ENCODE peak calls at places on chromosomes 6 and 20, in seven cellular contexts. Y is IMR-90, U is A549, X is H1, F is HepG2, A is GM12878, Q is K562. T is an unnamed sample.

GRCh38 chr6:1658212-1659005 is 48.7 kb downstream of the FOXC1 start:
- DNase-seq in Y (no peak), U (no peak), X (no peak), F (no peak), A (no peak), Q (no peak), T (no peak)

GRCh38 chr6:136604928-136605485 is 54.8 kb upstream of the MAP7 start:
- DNase-seq in Y (no peak), U (no peak), X (no peak), F (no peak), A (no peak), Q (no peak), T (no peak)

GRCh38 chr6:150266963-150267685 is 101.7 kb upstream of the IYD start:
- DNase-seq in Y (no peak), U (no peak), X (no peak), F (no peak), A (no peak), Q (no peak), T (no peak)

GRCh38 chr20:23039136-23039875 is 4.2 kb downstream of the SSTR4 start:
- DNase-seq in Y (no peak), U (no peak), X (no peak), F (no peak), A (no peak), Q (no peak), T (no peak)

GRCh38 chr6:151065027-151065815 is 174.5 kb upstream of the AKAP12 start:
- DNase-seq in Y (no peak), U (no peak), X (peak), F (no peak), A (no peak), Q (no peak), T (no peak)

GRCh38 chr6:139291813-139292619 is at the start of gene TXLNB:
- DNase-seq in Y (peak), U (no peak), X (no peak), F (no peak), A (peak), Q (no peak), T (no peak)

GRCh38 chr20:46122071-46122470 is 4.0 kb downstream of the CD40 start:
- DNase-seq in Y (peak), U (no peak), X (no peak), F (peak), A (no peak), Q (no peak), T (no peak)

GRCh38 chr20:47620808-47621805 is 119.4 kb downstream of the NCOA3 start:
- DNase-seq in Y (peak), U (peak), X (no peak), F (peak), A (peak), Q (peak), T (peak)

GRCh38 chr20:58850693-58851174 is at the start of gene GNAS-AS1:
- DNase-seq in Y (peak), U (no peak), X (peak), F (no peak), A (peak), Q (peak), T (peak)

GRCh38 chr6:2794171-2794730 is 29.1 kb downstream of the WRNIP1 start:
- DNase-seq in Y (peak), U (no peak), X (no peak), F (no peak), A (no peak), Q (no peak), T (no peak)

GRCh38 chr20:10591956-10592521 is 81.8 kb downstream of the JAG1 start:
- DNase-seq in Y (peak), U (no peak), X (no peak), F (no peak), A (no peak), Q (no peak), T (no peak)

GRCh38 chr6:94636780-94637385 is 940.5 kb upstream of the MANEA start:
- DNase-seq in Y (peak), U (peak), X (peak), F (peak), A (no peak), Q (no peak), T (peak)

GRCh38 chr20:39553120-39553519 is 591.0 kb downstream of the DHX35 start:
- DNase-seq in Y (no peak), U (no peak), X (no peak), F (no peak), A (no peak), Q (no peak), T (no peak)

GRCh38 chr20:38290829-38291581 is 13.0 kb upstream of the BPI start:
- DNase-seq in Y (peak), U (peak), X (peak), F (peak), A (no peak), Q (peak), T (peak)

GRCh38 chr20:43584448-43585138 is 6.1 kb upstream of the IFT52 start:
- DNase-seq in Y (peak), U (no peak), X (no peak), F (peak), A (no peak), Q (no peak), T (no peak)

GRCh38 chr20:64099086-64099786 is 8.1 kb downstream of the NPBWR2 start:
- DNase-seq in Y (no peak), U (no peak), X (no peak), F (no peak), A (no peak), Q (no peak), T (no peak)

GRCh38 chr6:148743476-148743875 is 3.4 kb upstream of the UST start:
- DNase-seq in Y (no peak), U (no peak), X (no peak), F (no peak), A (no peak), Q (no peak), T (no peak)

GRCh38 chr6:146526192-146526591 is 17.4 kb upstream of the RAB32 start:
- DNase-seq in Y (no peak), U (peak), X (no peak), F (no peak), A (no peak), Q (no peak), T (no peak)

GRCh38 chr20:63736893-63737689 is 627 bp downstream of the LIME1 start:
- DNase-seq in Y (no peak), U (no peak), X (peak), F (no peak), A (no peak), Q (no peak), T (peak)

GRCh38 chr6:36319436-36319762 is 17.3 kb downstream of the BNIP5 start:
- DNase-seq in Y (no peak), U (no peak), X (no peak), F (no peak), A (no peak), Q (no peak), T (no peak)

GRCh38 chr6:63307581-63308246 is 12.1 kb downstream of the LGSN start:
- DNase-seq in Y (peak), U (peak), X (no peak), F (peak), A (peak), Q (peak), T (peak)

GRCh38 chr6:44672838-44673237 is 285.3 kb downstream of the CDC5L start:
- DNase-seq in Y (no peak), U (no peak), X (no peak), F (no peak), A (no peak), Q (no peak), T (no peak)

GRCh38 chr6:106360410-106360988 is at the start of gene CRYBG1:
- DNase-seq in Y (no peak), U (peak), X (peak), F (peak), A (no peak), Q (peak), T (peak)

GRCh38 chr6:43773050-43773956 is 3.3 kb downstream of the VEGFA start:
- DNase-seq in Y (peak), U (peak), X (peak), F (peak), A (no peak), Q (peak), T (peak)

GRCh38 chr6:111057074-111057752 is 30.1 kb upstream of the SLC16A10 start:
- DNase-seq in Y (peak), U (peak), X (no peak), F (peak), A (no peak), Q (peak), T (peak)

GRCh38 chr6:138526822-138527235 is 27.5 kb upstream of the NHSL1 start:
- DNase-seq in Y (no peak), U (no peak), X (no peak), F (peak), A (no peak), Q (no peak), T (no peak)

GRCh38 chr6:129440691-129441090 is 269.3 kb downstream of the ARHGAP18 start:
- DNase-seq in Y (peak), U (peak), X (no peak), F (no peak), A (no peak), Q (peak), T (no peak)

GRCh38 chr20:40197744-40198143 is 491.3 kb downstream of the MAFB start:
- DNase-seq in Y (no peak), U (no peak), X (no peak), F (no peak), A (no peak), Q (no peak), T (no peak)

GRCh38 chr6:120489941-120490340 is 844.3 kb downstream of the TBC1D32 start:
- DNase-seq in Y (no peak), U (no peak), X (no peak), F (no peak), A (no peak), Q (no peak), T (no peak)

GRCh38 chr6:44699851-44700250 is 312.3 kb downstream of the CDC5L start:
- DNase-seq in Y (no peak), U (no peak), X (no peak), F (no peak), A (no peak), Q (no peak), T (no peak)

DNA sequence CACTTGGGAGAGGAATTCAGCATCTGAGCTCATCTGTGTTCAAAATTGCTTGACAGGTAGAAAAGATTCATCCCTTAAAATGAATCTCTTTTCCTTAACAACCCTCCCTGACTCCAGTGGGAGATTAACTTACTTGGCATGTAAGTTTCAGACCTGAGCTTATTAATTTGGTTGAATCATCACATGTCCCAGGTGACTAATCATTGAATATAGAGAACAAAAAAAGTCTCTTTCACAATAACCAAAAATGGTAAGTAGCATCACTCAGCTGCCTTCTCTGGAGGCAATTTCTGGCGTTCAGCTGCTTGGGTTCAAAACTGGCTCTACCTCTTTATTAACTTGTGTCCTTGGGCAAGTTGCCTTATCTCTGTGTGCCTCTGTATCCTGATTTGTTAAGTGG is 2.9 kb downstream of the C6orf141 start:
- DNase-seq in Y (peak), U (peak), X (no peak), F (no peak), A (no peak), Q (no peak), T (no peak)
- TF ChIP-seq RFX5 in Y (no peak), U (no peak), X (no peak), F (no peak), A (no peak), Q (no peak), T (no peak)

DNA sequence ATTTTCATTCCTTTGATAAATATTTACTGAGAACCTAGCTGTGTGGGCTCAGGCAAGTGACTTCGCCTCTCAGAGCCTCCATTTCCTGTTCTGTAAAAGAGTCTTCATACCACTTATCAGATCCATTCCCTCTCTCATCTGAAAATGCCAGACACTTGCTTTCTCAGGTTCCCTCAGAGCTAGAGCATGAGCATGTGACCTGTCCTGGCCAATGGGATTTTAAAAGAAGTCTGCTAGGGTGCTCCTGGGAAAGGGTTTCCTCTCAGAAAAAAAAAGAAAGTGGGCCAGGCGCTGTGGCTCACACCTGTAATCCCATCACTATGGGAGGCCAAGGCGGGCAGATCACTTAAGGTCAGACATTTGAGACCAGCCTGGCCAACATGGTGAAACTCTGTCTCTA is 5.3 kb downstream of the KCNB1 start:
- DNase-seq in Y (no peak), U (no peak), X (no peak), F (no peak), A (no peak), Q (peak), T (peak)
- TF ChIP-seq RFX5 in Y (no peak), U (no peak), X (no peak), F (no peak), A (no peak), Q (no peak), T (no peak)

DNA sequence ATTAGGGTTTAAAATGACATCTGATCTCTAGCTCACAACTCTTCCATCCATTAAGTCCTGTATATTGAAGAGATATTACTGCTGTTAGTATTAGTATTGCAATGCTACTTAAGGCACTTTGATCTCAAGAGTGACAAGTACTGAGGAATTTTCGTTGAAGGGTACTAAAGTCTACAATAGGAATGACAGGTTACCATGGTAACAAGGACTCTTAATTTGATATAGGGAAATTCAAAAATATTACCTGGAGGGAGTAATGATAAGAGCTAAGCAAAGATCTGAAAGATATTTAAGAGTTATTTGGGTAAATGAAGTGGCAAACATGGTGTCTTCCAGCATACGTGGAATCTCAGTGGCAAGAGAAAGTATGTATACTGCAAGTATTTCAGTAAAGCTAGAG is 518.0 kb upstream of the SLC35B3 start:
- DNase-seq in Y (no peak), U (no peak), X (no peak), F (no peak), A (no peak), Q (no peak), T (no peak)
- TF ChIP-seq RFX5 in Y (no peak), U (no peak), X (no peak), F (no peak), A (no peak), Q (no peak), T (no peak)

DNA sequence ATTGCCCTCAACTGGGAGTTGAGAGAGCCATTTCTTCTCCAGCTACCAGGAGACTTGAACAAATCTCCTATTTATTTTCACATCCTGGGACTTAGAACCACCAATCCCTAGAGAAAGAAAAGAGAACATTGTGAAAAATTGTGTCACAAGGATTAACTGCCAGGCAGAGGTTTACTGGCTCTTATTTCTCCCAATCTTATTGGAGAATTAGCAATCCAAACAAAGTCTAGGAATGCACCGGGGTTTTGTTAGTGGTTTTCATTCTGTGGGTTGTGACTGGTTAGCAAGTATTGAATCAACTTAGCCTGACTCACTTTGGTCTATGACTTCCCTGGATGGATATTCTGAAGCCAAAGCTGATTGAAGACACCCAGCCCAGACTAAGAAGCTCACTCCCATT is 21.2 kb upstream of the ENPP5 start:
- DNase-seq in Y (peak), U (no peak), X (no peak), F (no peak), A (no peak), Q (no peak), T (no peak)
- TF ChIP-seq RFX5 in Y (no peak), U (no peak), X (no peak), F (no peak), A (no peak), Q (no peak), T (no peak)

DNA sequence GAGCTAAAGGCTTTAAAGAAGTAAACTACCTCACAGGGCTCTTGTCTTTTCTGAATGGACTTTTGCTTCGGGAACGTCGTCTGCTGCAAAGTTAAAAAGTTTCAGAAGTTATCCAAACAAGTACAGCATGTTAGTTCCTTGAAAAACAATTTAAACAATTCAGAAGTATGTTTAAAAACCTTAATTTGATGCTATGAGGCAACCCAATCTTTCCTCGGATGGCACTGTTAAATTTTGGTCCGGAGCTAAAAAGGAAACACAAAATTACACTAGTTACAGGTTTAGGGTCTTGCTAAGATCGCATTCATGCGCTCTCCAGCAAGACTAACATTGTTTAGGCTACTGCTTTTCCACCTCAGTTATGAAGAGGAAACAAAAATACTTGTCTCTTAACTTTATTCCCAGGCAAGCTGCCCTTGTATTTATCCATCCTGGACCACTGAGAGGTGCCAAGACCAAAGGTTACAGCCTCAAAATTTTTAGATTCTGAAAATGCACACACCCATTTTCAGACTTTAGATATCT is 12.7 kb downstream of the RBM39 start:
- DNase-seq in Y (no peak), U (no peak), X (no peak), F (no peak), A (no peak), Q (no peak), T (no peak)
- TF ChIP-seq RFX5 in Y (no peak), U (no peak), X (no peak), F (no peak), A (no peak), Q (no peak), T (no peak)

GRCh38 chr6:157557541-157557940 is 176.6 kb downstream of the ZDHHC14 start:
- DNase-seq in Y (no peak), U (no peak), X (no peak), F (no peak), A (peak), Q (no peak), T (no peak)

GRCh38 chr6:157558487-157559200 is 177.7 kb downstream of the ZDHHC14 start:
- DNase-seq in Y (no peak), U (no peak), X (no peak), F (no peak), A (no peak), Q (no peak), T (no peak)

GRCh38 chr6:157559201-157559756 is 178.3 kb downstream of the ZDHHC14 start:
- DNase-seq in Y (no peak), U (no peak), X (no peak), F (no peak), A (no peak), Q (no peak), T (no peak)

GRCh38 chr6:157556671-157557430 is 175.9 kb downstream of the ZDHHC14 start:
- DNase-seq in Y (no peak), U (no peak), X (no peak), F (no peak), A (no peak), Q (no peak), T (no peak)

DNA sequence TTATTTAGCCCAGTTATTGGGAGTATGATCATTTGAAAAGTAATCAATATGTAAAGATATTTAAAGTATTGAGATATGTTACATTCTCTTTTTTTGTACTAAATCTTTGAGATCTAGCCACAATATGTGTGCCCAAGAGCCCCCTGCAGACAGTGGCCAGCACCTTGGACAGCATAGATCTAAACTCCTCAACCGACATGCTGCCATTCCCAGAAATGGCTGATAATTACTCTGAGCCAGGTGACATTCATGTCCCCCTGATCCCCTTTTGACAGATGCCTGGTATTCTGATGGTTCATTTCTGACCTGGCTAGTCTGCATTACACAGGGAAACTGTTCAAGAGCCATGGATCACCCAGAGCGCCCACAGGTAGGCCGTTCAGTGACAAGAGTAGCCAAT is 177.1 kb downstream of the ZDHHC14 start:
- DNase-seq in Y (peak), U (no peak), X (peak), F (no peak), A (no peak), Q (no peak), T (no peak)
- TF ChIP-seq RFX5 in Y (no peak), U (no peak), X (no peak), F (no peak), A (no peak), Q (no peak), T (no peak)

GRCh38 chr6:105292689-105293339 is 110.1 kb downstream of the PREP start:
- DNase-seq in Y (no peak), U (no peak), X (no peak), F (no peak), A (no peak), Q (no peak), T (no peak)
- TF ChIP-seq RFX5 in Y (no peak), U (no peak), X (no peak), F (no peak), A (no peak), Q (no peak), T (no peak)

GRCh38 chr20:34863421-34863965 is 9.2 kb downstream of the GGT7 start:
- DNase-seq in Y (no peak), U (no peak), X (peak), F (no peak), A (no peak), Q (no peak), T (no peak)
- TF ChIP-seq RFX5 in Y (no peak), U (no peak), X (no peak), F (no peak), A (no peak), Q (no peak), T (no peak)

GRCh38 chr20:50572922-50573777 is 63.0 kb downstream of the PTPN1 start:
- DNase-seq in Y (peak), U (no peak), X (no peak), F (no peak), A (no peak), Q (no peak), T (peak)
- TF ChIP-seq RFX5 in Y (no peak), U (no peak), X (no peak), F (no peak), A (no peak), Q (no peak), T (no peak)

DNA sequence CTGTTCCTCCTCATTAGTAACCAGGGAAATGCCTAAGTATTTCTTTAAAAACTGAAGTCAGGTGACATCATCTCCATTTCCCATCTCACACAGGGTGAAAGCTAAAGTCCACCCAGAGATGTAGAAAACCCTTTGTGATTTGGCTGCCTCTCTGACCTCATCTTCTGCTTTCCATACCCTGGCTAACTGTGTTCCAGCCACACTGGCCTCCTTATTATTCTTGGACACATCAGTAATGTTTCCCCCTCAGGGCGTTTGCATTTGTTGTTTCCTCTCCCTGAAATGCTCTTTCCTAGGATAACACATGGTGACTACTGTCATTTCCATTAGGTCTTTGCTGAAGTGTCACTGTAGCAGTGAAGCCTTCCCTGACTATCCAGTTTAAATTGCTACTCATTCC is 40.3 kb downstream of the ESF1 start:
- DNase-seq in Y (no peak), U (no peak), X (no peak), F (no peak), A (no peak), Q (no peak), T (no peak)
- TF ChIP-seq RFX5 in Y (no peak), U (no peak), X (no peak), F (no peak), A (no peak), Q (no peak), T (no peak)